ENCODE peak calls at places on chromosomes 2 and 18, in six cellular contexts. X is mesenteric fat pad, O is substantia nigra, B is HT-29, P is AG08396, M is Calu3. H is an unnamed sample.

GRCh38 chr2:64273524-64274398 is 129.5 kb upstream of the PELI1 start:
- DNase-seq in P (peak), O (no peak), X (no peak), M (peak), B (peak), H (no peak)

GRCh38 chr2:7788736-7789135 is 871.5 kb downstream of the RNF144A start:
- DNase-seq in O (no peak), P (no peak), B (no peak), X (no peak), M (no peak), H (no peak)

GRCh38 chr2:234003972-234004617 is 46.4 kb upstream of the SPP2 start:
- DNase-seq in B (peak), P (peak), M (peak), X (no peak), O (no peak), H (no peak)

GRCh38 chr2:192288290-192288689 is 93.6 kb upstream of the TMEFF2 start:
- DNase-seq in B (peak), P (no peak), M (peak), X (no peak), O (no peak), H (no peak)

GRCh38 chr2:192148620-192149321 is 46.0 kb downstream of the TMEFF2 start:
- DNase-seq in M (no peak), O (no peak), B (no peak), X (no peak), P (peak), H (no peak)

GRCh38 chr2:6556755-6557154 is 309.0 kb downstream of the CMPK2 start:
- DNase-seq in X (no peak), B (peak), M (peak), P (no peak), O (no peak), H (no peak)

GRCh38 chr2:217795706-217796465 is 206.9 kb downstream of the TNS1 start:
- DNase-seq in X (peak), P (no peak), B (no peak), M (no peak), O (no peak), H (no peak)

GRCh38 chr18:45386256-45386655 is 229.0 kb upstream of the SLC14A2 start:
- DNase-seq in O (no peak), X (no peak), P (peak), M (peak), B (peak), H (no peak)

GRCh38 chr18:48727685-48728084 is 188.9 kb downstream of the CTIF start:
- DNase-seq in B (no peak), O (no peak), M (no peak), P (no peak), X (no peak), H (no peak)

GRCh38 chr2:118310016-118310877 is 222.0 kb downstream of the INSIG2 start:
- DNase-seq in O (peak), X (no peak), B (no peak), P (peak), M (peak), H (peak)

GRCh38 chr2:95043300-95043786 is 17.8 kb downstream of the MAL start:
- DNase-seq in M (no peak), O (peak), B (peak), X (no peak), P (peak), H (no peak)

GRCh38 chr2:241223211-241224067 is 35.0 kb downstream of the ANO7 start:
- DNase-seq in O (no peak), P (no peak), B (no peak), X (no peak), M (no peak), H (no peak)

GRCh38 chr2:45121236-45121927 is 112.1 kb upstream of the SIX2 start:
- DNase-seq in M (no peak), O (no peak), X (no peak), B (no peak), P (no peak), H (no peak)

GRCh38 chr18:22601481-22601880 is 183.8 kb upstream of the CTAGE1 start:
- DNase-seq in X (no peak), M (no peak), P (no peak), B (no peak), O (no peak), H (no peak)

GRCh38 chr2:8023241-8023640 is 658.6 kb upstream of the ID2 start:
- DNase-seq in M (no peak), O (no peak), B (no peak), X (no peak), P (no peak), H (no peak)

GRCh38 chr2:9089831-9090230 is 86.3 kb upstream of the MBOAT2 start:
- DNase-seq in O (no peak), X (no peak), M (no peak), B (no peak), P (no peak), H (no peak)

GRCh38 chr2:46798998-46799698 is 116.5 kb downstream of the MCFD2 start:
- DNase-seq in P (no peak), M (no peak), B (no peak), O (no peak), X (peak), H (no peak)

GRCh38 chr2:30527411-30527810 is 80.4 kb downstream of the LCLAT1 start:
- DNase-seq in X (no peak), P (no peak), M (no peak), O (no peak), B (no peak), H (no peak)

GRCh38 chr2:190976521-190976920 is 37.5 kb downstream of the STAT1 start:
- DNase-seq in P (no peak), X (no peak), O (no peak), M (no peak), B (no peak), H (no peak)

GRCh38 chr2:68696554-68696953 is 38.1 kb upstream of the ARHGAP25 start:
- DNase-seq in B (no peak), X (no peak), O (no peak), P (no peak), M (no peak), H (no peak)

GRCh38 chr2:239249781-239250180 is 151.0 kb downstream of the HDAC4 start:
- DNase-seq in B (no peak), P (peak), X (peak), O (no peak), M (no peak), H (no peak)

GRCh38 chr2:148172131-148172753 is 151.4 kb downstream of the MBD5 start:
- DNase-seq in X (no peak), B (no peak), O (no peak), M (no peak), P (no peak), H (no peak)

GRCh38 chr2:13009027-13009426 is 292.3 kb downstream of the TRIB2 start:
- DNase-seq in P (no peak), X (no peak), M (no peak), B (no peak), O (no peak), H (no peak)

GRCh38 chr2:88967844-88968243 is 276.4 kb downstream of the RPIA start:
- DNase-seq in P (no peak), O (no peak), B (peak), X (no peak), M (no peak), H (no peak)

GRCh38 chr2:16525265-16525887 is 140.3 kb downstream of the CYRIA start:
- DNase-seq in M (peak), P (no peak), X (no peak), O (no peak), B (peak), H (no peak)

GRCh38 chr2:45669109-45669508 is 17.6 kb downstream of the PRKCE start:
- DNase-seq in X (no peak), O (no peak), M (no peak), B (no peak), P (no peak), H (no peak)

GRCh38 chr2:7468448-7468828 is 551.2 kb downstream of the RNF144A start:
- DNase-seq in O (no peak), X (no peak), M (no peak), P (no peak), B (no peak), H (no peak)

GRCh38 chr2:68031546-68032160 is 31.2 kb downstream of the C1D start:
- DNase-seq in M (peak), O (no peak), X (no peak), P (peak), B (peak), H (no peak)

GRCh38 chr2:18149660-18150246 is 271.3 kb downstream of the KCNS3 start:
- DNase-seq in B (peak), O (no peak), M (no peak), X (no peak), P (peak), H (no peak)

H was measured in C1 segment of cervical spinal cord.